ENCODE peak calls at places on chromosomes 4 and X, in nine cellular contexts. E, X, H, M, U, O, S, J and Y are unnamed samples.

GRCh38 chr4:1109332-1109731 is 4.0 kb downstream of the RNF212 start:
- DNase-seq in E (no peak), X (no peak), H (no peak), M (no peak), U (no peak), O (no peak), S (no peak), J (no peak), Y (no peak)

GRCh38 chr4:168515222-168516011 is 18.6 kb downstream of the PALLD start:
- DNase-seq in E (no peak), X (no peak), H (no peak), M (no peak), U (no peak), O (peak; percentile 74), S (no peak), J (peak; percentile 54), Y (no peak)

GRCh38 chr4:150746156-150746555 is 164.2 kb downstream of the MAB21L2 start:
- DNase-seq in E (no peak), X (no peak), H (no peak), M (no peak), U (no peak), O (no peak), S (no peak), J (no peak), Y (no peak)

GRCh38 chrX:39674771-39675553 is 422.8 kb downstream of the BCOR start:
- DNase-seq in E (no peak), X (no peak), H (no peak), M (no peak), U (no peak), O (no peak), S (no peak), J (no peak), Y (no peak)

GRCh38 chrX:107449490-107450175 is at the start of gene FRMPD3:
- DNase-seq in E (no peak), X (no peak), H (no peak), M (no peak), U (no peak), O (no peak), S (no peak), J (no peak), Y (no peak)

GRCh38 chr4:25172964-25173917 is 13.0 kb upstream of the SEPSECS start:
- DNase-seq in E (peak; percentile 71), X (no peak), H (no peak), M (peak; percentile 59), U (peak; percentile 92), O (no peak), S (no peak), J (no peak), Y (no peak)

GRCh38 chrX:69618803-69619202 is 2.9 kb downstream of the EDA start:
- DNase-seq in E (no peak), X (peak; percentile 18), H (no peak), M (peak; percentile 22), U (no peak), O (no peak), S (no peak), J (peak; percentile 9), Y (no peak)

GRCh38 chrX:39445336-39445735 is 644.1 kb downstream of the MID1IP1 start:
- DNase-seq in E (no peak), X (peak; percentile 41), H (no peak), M (no peak), U (no peak), O (peak; percentile 40), S (no peak), J (peak; percentile 22), Y (no peak)

GRCh38 chrX:41664307-41665299 is 24.2 kb upstream of the GPR34 start:
- DNase-seq in E (no peak), X (no peak), H (no peak), M (no peak), U (no peak), O (no peak), S (no peak), J (no peak), Y (no peak)

GRCh38 chrX:147183161-147183560 is 368.6 kb upstream of the CXorf51A start:
- DNase-seq in E (no peak), X (no peak), H (no peak), M (no peak), U (no peak), O (no peak), S (no peak), J (no peak), Y (no peak)

GRCh38 chr4:5967783-5968182 is 50.4 kb downstream of the C4orf50 start:
- DNase-seq in E (peak; percentile 20), X (no peak), H (no peak), M (no peak), U (no peak), O (peak; percentile 4), S (no peak), J (no peak), Y (no peak)

GRCh38 chr4:56686537-56687231 is 5.6 kb upstream of the HOPX start:
- DNase-seq in E (no peak), X (no peak), H (no peak), M (no peak), U (no peak), O (no peak), S (no peak), J (no peak), Y (no peak)

GRCh38 chr4:26782830-26783202 is 77.8 kb upstream of the STIM2 start:
- DNase-seq in E (no peak), X (no peak), H (no peak), M (no peak), U (no peak), O (no peak), S (no peak), J (no peak), Y (no peak)

GRCh38 chr4:74190919-74191397 is 33.0 kb downstream of the MTHFD2L start:
- DNase-seq in E (no peak), X (no peak), H (no peak), M (no peak), U (no peak), O (peak; percentile 39), S (no peak), J (no peak), Y (no peak)

GRCh38 chr4:113610542-113610941 is 151.0 kb downstream of the CAMK2D start:
- DNase-seq in E (no peak), X (no peak), H (no peak), M (no peak), U (no peak), O (peak; percentile 28), S (no peak), J (peak; percentile 22), Y (no peak)

GRCh38 chrX:44903842-44904530 is 31.0 kb downstream of the KDM6A start:
- DNase-seq in E (no peak), X (no peak), H (no peak), M (no peak), U (no peak), O (no peak), S (no peak), J (no peak), Y (no peak)
- H3K4me1 ChIP-seq in E (peaks cover 50% of the 10 kb centered on the region), X (peaks cover 5% of the 10 kb centered on the region), H (peaks cover 73% of the 10 kb centered on the region), M (no peaks in the 10 kb centered on the region), U (no peaks in the 10 kb centered on the region), O (peaks cover 67% of the 10 kb centered on the region), S (peaks cover 30% of the 10 kb centered on the region), J (no peaks in the 10 kb centered on the region), Y (peaks cover 8% of the 10 kb centered on the region)

GRCh38 chrX:72304877-72305276 is 837 bp downstream of the CITED1 start:
- DNase-seq in E (no peak), X (no peak), H (no peak), M (no peak), U (no peak), O (no peak), S (no peak), J (no peak), Y (no peak)
- H3K27me3 ChIP-seq in E (peaks cover 17% of the 10 kb centered on the region), X (peaks cover 74% of the 10 kb centered on the region), H (no peaks in the 10 kb centered on the region), M (peaks cover 18% of the 10 kb centered on the region), U (peaks cover 32% of the 10 kb centered on the region), O (peaks cover 79% of the 10 kb centered on the region), S (peaks cover 23% of the 10 kb centered on the region), J (peaks cover 21% of the 10 kb centered on the region), Y (peaks cover 57% of the 10 kb centered on the region)

GRCh38 chr4:15040916-15041463 is 38.7 kb downstream of the CPEB2 start:
- DNase-seq in E (no peak), X (no peak), H (no peak), M (no peak), U (no peak), O (no peak), S (no peak), J (no peak), Y (no peak)

GRCh38 chr4:15042529-15043167 is 40.4 kb downstream of the CPEB2 start:
- DNase-seq in E (no peak), X (no peak), H (no peak), M (no peak), U (peak; percentile 38), O (no peak), S (no peak), J (no peak), Y (no peak)

GRCh38 chr4:15034071-15034764 is 31.9 kb downstream of the CPEB2 start:
- DNase-seq in E (no peak), X (no peak), H (no peak), M (no peak), U (no peak), O (no peak), S (no peak), J (peak; percentile 42), Y (no peak)

GRCh38 chr4:15035152-15035551 is 32.9 kb downstream of the CPEB2 start:
- DNase-seq in E (no peak), X (no peak), H (no peak), M (no peak), U (no peak), O (no peak), S (no peak), J (no peak), Y (no peak)

DNA sequence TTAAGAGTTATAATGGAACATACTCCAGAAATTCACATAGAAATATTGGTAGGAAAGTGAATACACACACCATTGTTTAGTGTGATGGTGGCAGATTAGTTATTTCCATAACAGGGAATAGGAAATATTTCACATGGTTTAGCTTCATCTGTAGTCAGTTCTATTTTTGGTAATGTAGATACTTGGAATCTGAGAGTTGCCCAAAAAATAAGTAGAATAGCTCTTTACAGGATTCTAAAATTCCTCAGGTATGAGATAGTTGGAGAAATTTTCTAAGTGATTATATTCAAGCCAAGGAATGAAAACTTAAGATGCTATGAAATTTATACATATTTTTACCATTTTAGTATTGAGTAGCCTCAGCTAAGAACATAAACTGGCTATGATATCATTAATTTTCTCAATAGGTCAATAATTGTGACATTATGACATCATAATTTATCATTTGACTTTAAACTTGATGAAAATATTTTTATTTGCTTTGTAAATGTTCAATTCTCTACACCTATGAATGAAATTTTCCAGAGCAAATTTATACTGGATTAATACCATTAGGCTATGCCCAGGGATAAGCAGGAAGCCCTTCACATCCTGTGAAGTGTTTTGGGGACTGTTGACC is 35.8 kb downstream of the CPEB2 start:
- DNase-seq in E (no peak), X (no peak), H (no peak), M (no peak), U (no peak), O (no peak), S (no peak), J (no peak), Y (no peak)
- H3K4me1 ChIP-seq in E (peaks cover 96% of the 10 kb centered on the region), X (no peaks in the 10 kb centered on the region), H (no peaks in the 10 kb centered on the region), M (peaks cover under 1% of the 10 kb centered on the region), U (peaks cover 8% of the 10 kb centered on the region), O (peaks cover 53% of the 10 kb centered on the region), S (no peaks in the 10 kb centered on the region), J (no peaks in the 10 kb centered on the region), Y (no peaks in the 10 kb centered on the region)

DNA sequence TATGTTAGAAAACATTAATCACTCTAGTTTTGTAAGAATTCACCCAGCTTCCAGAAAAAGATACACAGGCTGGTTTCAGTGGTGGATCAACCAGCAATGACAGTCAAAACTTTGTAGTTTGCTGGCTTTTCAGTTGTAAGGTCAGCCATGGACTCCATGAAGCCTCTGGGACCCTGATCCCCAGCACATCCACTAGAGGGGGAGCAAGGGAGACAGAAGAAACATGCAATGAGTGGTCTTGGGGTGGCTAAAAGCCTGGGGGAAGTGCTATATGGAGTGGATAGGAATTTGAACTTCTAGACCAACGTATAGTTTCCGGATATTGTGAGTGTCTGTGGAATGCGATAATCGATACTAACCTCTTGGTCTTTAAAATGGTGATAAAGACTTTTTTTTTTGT is 72.7 kb downstream of the AFF2 start:
- DNase-seq in E (no peak), X (no peak), H (no peak), M (no peak), U (no peak), O (no peak), S (no peak), J (no peak), Y (no peak)
- H3K27me3 ChIP-seq in E (no peaks in the 10 kb centered on the region), X (no peaks in the 10 kb centered on the region), H (no peaks in the 10 kb centered on the region), M (no peaks in the 10 kb centered on the region), U (no peaks in the 10 kb centered on the region), O (no peaks in the 10 kb centered on the region), S (no peaks in the 10 kb centered on the region), J (no peaks in the 10 kb centered on the region), Y (no peaks in the 10 kb centered on the region)